ENCODE peak calls at places on chromosomes 5 and 9, in nine cellular contexts. One of them, this sample, is unnamed.

GRCh38 chr5:123367739-123368138 is 55.5 kb downstream of the CEP120 start:
- DNase-seq in Calu3: no peak
- DNase-seq in cardiac fibroblast: peak
- DNase-seq in CD8-positive, alpha-beta T cell: no peak
- DNase-seq in BE2C: no peak
- DNase-seq in fibroblast of mammary gland: peak
- DNase-seq in B cell: peak
- DNase-seq in choroid plexus epithelial cell: peak
- DNase-seq in pancreas: no peak
- DNase-seq in this sample: no peak

GRCh38 chr9:125635888-125636287 is 71.1 kb downstream of the MAPKAP1 start:
- DNase-seq in fibroblast of mammary gland: no peak
- DNase-seq in CD8-positive, alpha-beta T cell: no peak
- DNase-seq in BE2C: peak
- DNase-seq in B cell: no peak
- DNase-seq in choroid plexus epithelial cell: no peak
- DNase-seq in pancreas: no peak
- DNase-seq in Calu3: no peak
- DNase-seq in cardiac fibroblast: no peak
- DNase-seq in this sample: no peak

GRCh38 chr5:149730620-149731331 is 666 bp downstream of the PPARGC1B start:
- DNase-seq in fibroblast of mammary gland: peak
- DNase-seq in cardiac fibroblast: peak
- DNase-seq in choroid plexus epithelial cell: peak
- DNase-seq in pancreas: peak
- DNase-seq in Calu3: peak
- DNase-seq in CD8-positive, alpha-beta T cell: peak
- DNase-seq in B cell: peak
- DNase-seq in BE2C: peak
- DNase-seq in this sample: peak

GRCh38 chr5:151509231-151509630 is 61.8 kb downstream of the SLC36A1 start:
- DNase-seq in choroid plexus epithelial cell: no peak
- DNase-seq in fibroblast of mammary gland: no peak
- DNase-seq in Calu3: no peak
- DNase-seq in pancreas: no peak
- DNase-seq in B cell: peak
- DNase-seq in CD8-positive, alpha-beta T cell: no peak
- DNase-seq in cardiac fibroblast: peak
- DNase-seq in BE2C: no peak
- DNase-seq in this sample: no peak

GRCh38 chr5:126433708-126434107 is 10.5 kb downstream of the GRAMD2B start:
- DNase-seq in Calu3: no peak
- DNase-seq in choroid plexus epithelial cell: peak
- DNase-seq in pancreas: no peak
- DNase-seq in cardiac fibroblast: peak
- DNase-seq in CD8-positive, alpha-beta T cell: no peak
- DNase-seq in B cell: no peak
- DNase-seq in fibroblast of mammary gland: peak
- DNase-seq in BE2C: no peak
- DNase-seq in this sample: no peak

GRCh38 chr9:16329699-16330113 is 540.8 kb downstream of the BNC2 start:
- DNase-seq in B cell: no peak
- DNase-seq in cardiac fibroblast: no peak
- DNase-seq in pancreas: no peak
- DNase-seq in CD8-positive, alpha-beta T cell: no peak
- DNase-seq in fibroblast of mammary gland: peak
- DNase-seq in choroid plexus epithelial cell: peak
- DNase-seq in Calu3: no peak
- DNase-seq in BE2C: no peak
- DNase-seq in this sample: no peak

GRCh38 chr5:173963867-173964429 is 25.0 kb upstream of the C5orf47 start:
- DNase-seq in B cell: no peak
- DNase-seq in cardiac fibroblast: no peak
- DNase-seq in pancreas: no peak
- DNase-seq in Calu3: peak
- DNase-seq in choroid plexus epithelial cell: no peak
- DNase-seq in fibroblast of mammary gland: no peak
- DNase-seq in BE2C: peak
- DNase-seq in CD8-positive, alpha-beta T cell: no peak
- DNase-seq in this sample: no peak

GRCh38 chr9:22342489-22343217 is 104.0 kb upstream of the DMRTA1 start:
- DNase-seq in pancreas: no peak
- DNase-seq in B cell: no peak
- DNase-seq in cardiac fibroblast: peak
- DNase-seq in choroid plexus epithelial cell: peak
- DNase-seq in fibroblast of mammary gland: peak
- DNase-seq in Calu3: no peak
- DNase-seq in BE2C: no peak
- DNase-seq in CD8-positive, alpha-beta T cell: no peak
- DNase-seq in this sample: no peak

GRCh38 chr5:102762095-102762534 is 7.0 kb downstream of the PAM start:
- DNase-seq in cardiac fibroblast: peak
- DNase-seq in BE2C: no peak
- DNase-seq in Calu3: no peak
- DNase-seq in fibroblast of mammary gland: peak
- DNase-seq in CD8-positive, alpha-beta T cell: no peak
- DNase-seq in choroid plexus epithelial cell: peak
- DNase-seq in B cell: no peak
- DNase-seq in pancreas: no peak
- DNase-seq in this sample: no peak

GRCh38 chr9:135078361-135078821 is 9.1 kb upstream of the OLFM1 start:
- DNase-seq in CD8-positive, alpha-beta T cell: no peak
- DNase-seq in Calu3: no peak
- DNase-seq in B cell: no peak
- DNase-seq in fibroblast of mammary gland: no peak
- DNase-seq in cardiac fibroblast: no peak
- DNase-seq in BE2C: no peak
- DNase-seq in pancreas: no peak
- DNase-seq in choroid plexus epithelial cell: no peak
- DNase-seq in this sample: no peak

GRCh38 chr5:180467576-180467975 is 26.6 kb upstream of the CNOT6 start:
- DNase-seq in pancreas: no peak
- DNase-seq in fibroblast of mammary gland: no peak
- DNase-seq in cardiac fibroblast: no peak
- DNase-seq in choroid plexus epithelial cell: no peak
- DNase-seq in BE2C: no peak
- DNase-seq in B cell: no peak
- DNase-seq in CD8-positive, alpha-beta T cell: no peak
- DNase-seq in Calu3: no peak
- DNase-seq in this sample: no peak

GRCh38 chr5:436641-436975 is 6.4 kb upstream of the EXOC3 start:
- DNase-seq in fibroblast of mammary gland: no peak
- DNase-seq in B cell: no peak
- DNase-seq in cardiac fibroblast: no peak
- DNase-seq in Calu3: no peak
- DNase-seq in pancreas: no peak
- DNase-seq in BE2C: no peak
- DNase-seq in CD8-positive, alpha-beta T cell: no peak
- DNase-seq in choroid plexus epithelial cell: no peak
- DNase-seq in this sample: no peak
- TF ChIP-seq CTCF in fibroblast of mammary gland: no peak
- TF ChIP-seq CTCF in B cell: no peak
- TF ChIP-seq CTCF in cardiac fibroblast: no peak
- TF ChIP-seq CTCF in Calu3: no peak
- TF ChIP-seq CTCF in pancreas: no peak
- TF ChIP-seq CTCF in BE2C: no peak
- TF ChIP-seq CTCF in CD8-positive, alpha-beta T cell: no peak
- TF ChIP-seq CTCF in choroid plexus epithelial cell: no peak
- TF ChIP-seq CTCF in this sample: no peak

DNA sequence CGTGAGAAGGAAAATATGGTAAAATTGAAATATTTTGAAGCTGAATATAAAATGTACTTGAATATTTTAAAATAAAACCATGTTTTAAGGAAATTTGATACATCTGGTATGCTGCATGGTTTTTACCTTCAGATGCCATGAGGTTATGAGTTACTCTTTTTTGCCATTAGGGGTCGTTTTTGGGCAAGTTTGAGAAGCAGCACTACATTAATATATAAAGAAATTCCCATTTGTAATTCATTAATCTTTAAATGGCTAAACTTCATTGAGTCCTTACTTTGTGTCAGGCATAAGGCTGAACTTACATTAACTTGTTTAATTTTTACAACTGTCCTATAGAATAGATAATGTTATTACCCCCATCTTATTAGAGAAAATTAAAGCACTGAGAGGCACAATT is 152.3 kb downstream of the KDM4C start:
- DNase-seq in Calu3: no peak
- DNase-seq in B cell: no peak
- DNase-seq in cardiac fibroblast: peak
- DNase-seq in fibroblast of mammary gland: peak
- DNase-seq in CD8-positive, alpha-beta T cell: no peak
- DNase-seq in choroid plexus epithelial cell: peak
- DNase-seq in BE2C: no peak
- DNase-seq in pancreas: no peak
- DNase-seq in this sample: no peak
- TF ChIP-seq CTCF in Calu3: no peak
- TF ChIP-seq CTCF in B cell: peak
- TF ChIP-seq CTCF in cardiac fibroblast: peak
- TF ChIP-seq CTCF in fibroblast of mammary gland: peak
- TF ChIP-seq CTCF in CD8-positive, alpha-beta T cell: no peak
- TF ChIP-seq CTCF in choroid plexus epithelial cell: peak
- TF ChIP-seq CTCF in BE2C: peak
- TF ChIP-seq CTCF in pancreas: peak
- TF ChIP-seq CTCF in this sample: peak

GRCh38 chr5:176450077-176450476 is 1.9 kb downstream of the FAF2 start:
- DNase-seq in B cell: no peak
- DNase-seq in cardiac fibroblast: no peak
- DNase-seq in BE2C: no peak
- DNase-seq in Calu3: no peak
- DNase-seq in choroid plexus epithelial cell: no peak
- DNase-seq in pancreas: no peak
- DNase-seq in fibroblast of mammary gland: no peak
- DNase-seq in CD8-positive, alpha-beta T cell: no peak
- DNase-seq in this sample: no peak

GRCh38 chr5:176458904-176459561 is 10.8 kb downstream of the FAF2 start:
- DNase-seq in fibroblast of mammary gland: no peak
- DNase-seq in choroid plexus epithelial cell: no peak
- DNase-seq in CD8-positive, alpha-beta T cell: no peak
- DNase-seq in Calu3: no peak
- DNase-seq in B cell: no peak
- DNase-seq in cardiac fibroblast: no peak
- DNase-seq in pancreas: no peak
- DNase-seq in BE2C: no peak
- DNase-seq in this sample: no peak

DNA sequence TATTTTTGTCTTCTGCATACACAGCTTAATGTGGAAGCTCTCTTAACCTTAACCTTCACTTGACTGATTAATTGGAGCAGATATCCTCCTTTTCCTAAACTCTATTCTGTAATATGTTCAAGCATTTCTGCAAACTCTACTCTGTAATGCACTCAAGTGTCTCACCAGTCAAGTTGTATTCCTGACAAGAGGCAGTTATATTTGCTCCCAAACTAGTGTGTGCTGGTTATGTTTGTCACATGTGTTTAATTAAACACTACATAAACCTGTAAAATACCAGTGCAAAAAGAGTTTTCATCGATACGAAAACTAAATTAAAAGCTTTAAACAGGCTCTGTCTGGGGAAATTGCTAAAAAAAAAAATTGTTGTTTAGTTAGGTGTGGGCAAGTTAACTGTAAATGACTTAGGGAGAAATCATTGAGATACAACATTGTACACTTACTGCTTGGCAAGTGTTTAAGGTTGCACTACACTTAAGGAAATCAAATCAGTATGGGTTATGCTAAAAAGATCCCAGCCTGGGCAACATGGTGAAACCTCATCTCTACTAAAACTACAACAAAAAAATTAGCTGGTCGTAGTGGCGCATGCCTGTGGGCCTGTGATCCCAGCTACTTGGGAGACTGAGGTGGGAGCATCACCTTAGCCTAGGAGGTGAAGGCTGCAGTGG is 6.7 kb downstream of the FAF2 start:
- DNase-seq in cardiac fibroblast: no peak
- DNase-seq in fibroblast of mammary gland: no peak
- DNase-seq in choroid plexus epithelial cell: no peak
- DNase-seq in Calu3: no peak
- DNase-seq in B cell: no peak
- DNase-seq in BE2C: no peak
- DNase-seq in CD8-positive, alpha-beta T cell: no peak
- DNase-seq in pancreas: no peak
- DNase-seq in this sample: no peak
- TF ChIP-seq CTCF in cardiac fibroblast: no peak
- TF ChIP-seq CTCF in fibroblast of mammary gland: no peak
- TF ChIP-seq CTCF in choroid plexus epithelial cell: no peak
- TF ChIP-seq CTCF in Calu3: no peak
- TF ChIP-seq CTCF in B cell: no peak
- TF ChIP-seq CTCF in BE2C: no peak
- TF ChIP-seq CTCF in CD8-positive, alpha-beta T cell: no peak
- TF ChIP-seq CTCF in pancreas: no peak
- TF ChIP-seq CTCF in this sample: no peak

GRCh38 chr5:112491257-112491656 is 72.2 kb upstream of the EPB41L4A start:
- DNase-seq in CD8-positive, alpha-beta T cell: no peak
- DNase-seq in choroid plexus epithelial cell: peak
- DNase-seq in Calu3: peak
- DNase-seq in cardiac fibroblast: peak
- DNase-seq in BE2C: peak
- DNase-seq in fibroblast of mammary gland: peak
- DNase-seq in pancreas: no peak
- DNase-seq in B cell: peak
- DNase-seq in this sample: no peak
- TF ChIP-seq CTCF in CD8-positive, alpha-beta T cell: no peak
- TF ChIP-seq CTCF in choroid plexus epithelial cell: peak
- TF ChIP-seq CTCF in Calu3: peak
- TF ChIP-seq CTCF in cardiac fibroblast: peak
- TF ChIP-seq CTCF in BE2C: peak
- TF ChIP-seq CTCF in fibroblast of mammary gland: peak
- TF ChIP-seq CTCF in pancreas: no peak
- TF ChIP-seq CTCF in B cell: peak
- TF ChIP-seq CTCF in this sample: peak

GRCh38 chr5:6712582-6713273 is 504 bp upstream of the TENT4A start:
- DNase-seq in fibroblast of mammary gland: peak
- DNase-seq in B cell: no peak
- DNase-seq in Calu3: peak
- DNase-seq in CD8-positive, alpha-beta T cell: peak
- DNase-seq in pancreas: no peak
- DNase-seq in choroid plexus epithelial cell: peak
- DNase-seq in cardiac fibroblast: peak
- DNase-seq in BE2C: peak
- DNase-seq in this sample: peak
- TF ChIP-seq CTCF in fibroblast of mammary gland: no peak
- TF ChIP-seq CTCF in B cell: peak
- TF ChIP-seq CTCF in Calu3: no peak
- TF ChIP-seq CTCF in CD8-positive, alpha-beta T cell: no peak
- TF ChIP-seq CTCF in pancreas: no peak
- TF ChIP-seq CTCF in choroid plexus epithelial cell: no peak
- TF ChIP-seq CTCF in cardiac fibroblast: no peak
- TF ChIP-seq CTCF in BE2C: no peak
- TF ChIP-seq CTCF in this sample: no peak

DNA sequence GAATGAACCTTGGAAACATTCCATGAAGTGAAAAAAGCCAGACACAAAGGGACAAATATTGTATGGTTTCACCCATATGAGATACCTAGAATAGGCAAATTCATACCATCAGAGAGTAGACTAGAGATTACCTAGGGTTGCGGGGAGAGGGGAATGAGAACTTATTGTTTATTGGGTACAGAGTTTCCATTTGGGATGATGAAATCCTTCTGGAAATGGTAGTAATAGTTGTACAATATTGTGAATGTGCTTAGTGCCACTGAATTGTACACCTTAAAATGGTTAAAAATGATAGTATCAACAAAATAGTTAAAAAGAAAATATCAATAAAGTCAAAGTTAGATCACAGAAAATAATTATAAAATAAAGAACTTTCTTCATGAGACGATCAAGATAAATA is 25.5 kb downstream of the CATSPER3 start:
- DNase-seq in cardiac fibroblast: no peak
- DNase-seq in choroid plexus epithelial cell: no peak
- DNase-seq in Calu3: no peak
- DNase-seq in pancreas: no peak
- DNase-seq in fibroblast of mammary gland: no peak
- DNase-seq in BE2C: no peak
- DNase-seq in B cell: no peak
- DNase-seq in CD8-positive, alpha-beta T cell: no peak
- DNase-seq in this sample: no peak
- TF ChIP-seq CTCF in cardiac fibroblast: no peak
- TF ChIP-seq CTCF in choroid plexus epithelial cell: no peak
- TF ChIP-seq CTCF in Calu3: no peak
- TF ChIP-seq CTCF in pancreas: no peak
- TF ChIP-seq CTCF in fibroblast of mammary gland: no peak
- TF ChIP-seq CTCF in BE2C: no peak
- TF ChIP-seq CTCF in B cell: no peak
- TF ChIP-seq CTCF in CD8-positive, alpha-beta T cell: no peak
- TF ChIP-seq CTCF in this sample: no peak

This sample was measured in natural killer cell.